ENCODE peak calls at places on chromosome X, in six cellular contexts. M, V, C, U, W and R are unnamed samples.

GRCh38 chrX:34956915-34957314 is 14.3 kb downstream of the FAM47B start:
- DNase-seq in M (no peak), V (no peak), C (no peak), U (no peak), W (peak), R (no peak)

GRCh38 chrX:1212532-1212931 is at the start of gene CRLF2:
- DNase-seq in M (peak), V (no peak), C (no peak), U (no peak), W (peak), R (peak)

GRCh38 chrX:40158036-40158706 is 60.4 kb upstream of the BCOR start:
- DNase-seq in M (peak), V (no peak), C (no peak), U (no peak), W (peak), R (no peak)

GRCh38 chrX:15416133-15416993 is 32.1 kb upstream of the VEGFD start:
- DNase-seq in M (peak), V (no peak), C (no peak), U (peak), W (peak), R (no peak)

GRCh38 chrX:130401415-130402210 is at the start of gene RBMX2:
- DNase-seq in M (peak), V (peak), C (peak), U (peak), W (peak), R (peak)

GRCh38 chrX:25021132-25021498 is 5.3 kb upstream of the ARX start:
- DNase-seq in M (no peak), V (no peak), C (no peak), U (no peak), W (no peak), R (no peak)

GRCh38 chrX:21963736-21964135 is 23.2 kb downstream of the SMS start:
- DNase-seq in M (no peak), V (no peak), C (no peak), U (no peak), W (peak), R (no peak)

GRCh38 chrX:9902651-9903050 is 64.5 kb upstream of the CLDN34 start:
- DNase-seq in M (no peak), V (no peak), C (no peak), U (peak), W (peak), R (no peak)

GRCh38 chrX:154019633-154020499 is at the start of gene IRAK1:
- DNase-seq in M (peak), V (peak), C (peak), U (no peak), W (peak), R (no peak)